ENCODE peak calls at places on chromosomes 4 and X, in four cellular contexts. U is RWPE2, L is tibial artery, P is fibroblast of lung. O is an unnamed sample.

GRCh38 chr4:74942251-74942917 is 9.5 kb downstream of the PARM1 start:
- DNase-seq in U (no peak), L (no peak), P (no peak), O (no peak)

GRCh38 chrX:16807976-16808542 is 21.8 kb downstream of the TXLNG start:
- DNase-seq in U (no peak), L (no peak), P (peak; percentile 33), O (peak; percentile 65)

GRCh38 chr4:91243132-91243531 is 1060.6 kb upstream of the GRID2 start:
- DNase-seq in U (no peak), L (no peak), P (peak; percentile 12), O (no peak)

GRCh38 chrX:78769933-78770332 is 22.4 kb downstream of the LPAR4 start:
- DNase-seq in U (no peak), L (no peak), P (no peak), O (no peak)

GRCh38 chrX:74705269-74705668 is 90.8 kb upstream of the RLIM start:
- DNase-seq in U (no peak), L (no peak), P (no peak), O (no peak)

GRCh38 chrX:115018944-115019343 is 1.5 kb upstream of the IL13RA2 start:
- DNase-seq in U (no peak), L (no peak), P (peak; percentile 3), O (no peak)

GRCh38 chr4:86451560-86452322 is 91.9 kb upstream of the MAPK10 start:
- DNase-seq in U (no peak), L (no peak), P (peak; percentile 27), O (peak; percentile 15)

GRCh38 chr4:85024671-85025070 is 58.2 kb upstream of the WDFY3 start:
- DNase-seq in U (no peak), L (no peak), P (no peak), O (no peak)

GRCh38 chr4:2745981-2746806 is 9.9 kb downstream of the TNIP2 start:
- DNase-seq in U (no peak), L (peak; percentile 83), P (peak; percentile 65), O (peak; percentile 43)

GRCh38 chr4:24920008-24920407 is 7.2 kb upstream of the CCDC149 start:
- DNase-seq in U (no peak), L (no peak), P (no peak), O (no peak)

GRCh38 chr4:107966903-107967302 is 22.8 kb upstream of the HADH start:
- DNase-seq in U (no peak), L (no peak), P (no peak), O (no peak)

GRCh38 chrX:153744210-153745066 is 19.6 kb upstream of the PLXNB3 start:
- DNase-seq in U (no peak), L (peak; percentile 91), P (no peak), O (no peak)

GRCh38 chrX:40151211-40152172 is 53.7 kb upstream of the BCOR start:
- DNase-seq in U (no peak), L (no peak), P (no peak), O (no peak)

GRCh38 chr4:173057906-173058305 is 110.7 kb upstream of the GALNT7 start:
- DNase-seq in U (no peak), L (no peak), P (peak; percentile 55), O (no peak)

GRCh38 chrX:24285082-24285481 is 28.8 kb downstream of the SUPT20HL2 start:
- DNase-seq in U (no peak), L (no peak), P (no peak), O (peak; percentile 23)

GRCh38 chr4:147586637-147587036 is 30.6 kb upstream of the TMEM184C start:
- DNase-seq in U (no peak), L (no peak), P (no peak), O (no peak)

GRCh38 chr4:64713256-64713840 is 304.1 kb upstream of the TECRL start:
- DNase-seq in U (no peak), L (no peak), P (peak; percentile 30), O (peak; percentile 45)

GRCh38 chr4:122930877-122931276 is 8.5 kb upstream of the NUDT6 start:
- DNase-seq in U (no peak), L (no peak), P (peak; percentile 16), O (peak; percentile 51)

GRCh38 chr4:39429476-39430310 is 23.0 kb downstream of the KLB start:
- DNase-seq in U (no peak), L (no peak), P (no peak), O (no peak)

GRCh38 chr4:110532901-110533589 is 57.1 kb downstream of the ENPEP start:
- DNase-seq in U (no peak), L (no peak), P (peak; percentile 69), O (no peak)

GRCh38 chr4:124121511-124121934 is 591.0 kb downstream of the ANKRD50 start:
- DNase-seq in U (no peak), L (no peak), P (peak; percentile 97), O (peak; percentile 96)

GRCh38 chr4:128286474-128287158 is 997 bp downstream of the PGRMC2 start:
- DNase-seq in U (no peak), L (no peak), P (peak; percentile 58), O (peak; percentile 80)

GRCh38 chr4:168831919-168832745 is 177.9 kb downstream of the CBR4 start:
- DNase-seq in U (peak; percentile 88), L (peak; percentile 93), P (peak; percentile 81), O (peak; percentile 82)

GRCh38 chr4:168830777-168831512 is 179.1 kb downstream of the CBR4 start:
- DNase-seq in U (no peak), L (no peak), P (peak; percentile 50), O (peak; percentile 58)

GRCh38 chr4:168831585-168831918 is 178.5 kb downstream of the CBR4 start:
- DNase-seq in U (no peak), L (no peak), P (no peak), O (no peak)

GRCh38 chr4:168835880-168836454 is 174.1 kb downstream of the CBR4 start:
- DNase-seq in U (no peak), L (no peak), P (no peak), O (no peak)

GRCh38 chr4:168832746-168833575 is 177.1 kb downstream of the CBR4 start:
- DNase-seq in U (no peak), L (peak; percentile 78), P (peak; percentile 46), O (no peak)
- TF ChIP-seq CTCF in U (peak; percentile 47), L (no peak), P (peak; percentile 36), O (peak; percentile 45)

DNA sequence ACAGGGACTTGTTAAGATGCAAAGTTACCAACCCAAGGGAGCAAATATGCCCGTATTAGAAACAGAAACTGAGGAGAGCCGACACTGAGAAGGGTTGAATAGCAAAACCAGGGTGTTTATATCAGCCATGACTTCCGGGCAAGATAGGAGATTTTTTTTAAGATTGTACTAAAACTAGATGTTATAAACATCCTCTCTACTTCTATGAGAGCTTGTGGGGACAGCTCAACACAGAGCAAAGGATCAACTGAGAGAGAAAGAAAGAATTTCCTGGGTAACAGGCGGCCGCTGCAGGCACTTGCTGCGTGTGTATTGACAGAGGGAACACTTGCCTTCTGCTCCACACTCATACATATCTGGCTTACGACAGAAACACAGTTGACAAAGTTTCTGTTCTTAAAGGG is 49.1 kb upstream of the FBXW7 start:
- DNase-seq in U (no peak), L (no peak), P (no peak), O (peak; percentile 25)
- H3K4me3 ChIP-seq in U (no peak overlapping the region), L (no peak overlapping the region), P (no peak overlapping the region), O (no peak overlapping the region)

DNA sequence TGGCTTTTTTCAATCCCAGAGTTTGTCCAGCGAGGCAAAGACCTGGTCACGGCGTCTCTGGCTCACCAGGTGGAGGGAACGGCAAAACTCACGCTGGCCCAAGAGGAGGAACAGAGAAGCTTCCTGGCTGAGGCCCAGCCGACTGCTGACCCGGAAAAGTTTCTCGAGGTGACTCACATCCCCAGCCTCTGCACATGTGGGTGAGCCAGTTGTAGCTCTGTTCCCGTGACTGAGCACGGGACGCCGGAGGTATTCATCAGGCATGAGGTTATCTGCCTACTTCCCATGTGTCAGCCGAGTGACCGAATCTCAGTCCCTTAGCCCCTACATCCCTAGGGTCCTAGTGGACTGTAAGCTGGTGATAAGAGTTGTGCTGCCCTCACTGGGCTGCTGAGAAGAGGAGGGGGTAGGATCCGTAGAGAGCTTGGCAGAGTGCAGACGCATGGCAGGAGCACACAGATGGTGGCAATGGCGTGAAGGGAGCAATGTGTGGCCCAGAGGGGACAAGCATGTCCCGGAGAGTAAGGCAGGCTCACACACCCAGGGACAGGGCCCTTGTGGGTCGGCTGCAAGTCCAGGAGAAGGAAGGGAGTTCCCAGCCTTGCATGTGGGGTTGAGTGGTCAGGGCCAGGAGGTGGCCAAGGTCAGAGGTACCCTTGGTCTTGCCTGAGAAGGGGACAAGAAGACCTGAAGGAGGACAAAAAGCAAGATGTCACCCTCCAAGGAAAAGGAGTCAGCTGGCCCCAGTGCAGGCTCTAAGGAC is 42.9 kb downstream of the EVC start:
- DNase-seq in U (no peak), L (peak; percentile 65), P (peak; percentile 93), O (peak; percentile 97)
- TF ChIP-seq CTCF in U (no peak), L (no peak), P (no peak), O (no peak)

GRCh38 chr4:10283761-10284160 is 167.2 kb upstream of the WDR1 start:
- DNase-seq in U (no peak), L (no peak), P (no peak), O (no peak)

GRCh38 chr4:10285028-10285427 is 168.4 kb upstream of the WDR1 start:
- DNase-seq in U (no peak), L (no peak), P (no peak), O (no peak)

GRCh38 chr4:10289534-10289899 is 167.7 kb downstream of the ZNF518B start:
- DNase-seq in U (no peak), L (no peak), P (no peak), O (no peak)

GRCh38 chr4:10288830-10289533 is 168.2 kb downstream of the ZNF518B start:
- DNase-seq in U (no peak), L (no peak), P (no peak), O (no peak)
- H3K4me3 ChIP-seq in U (no peak overlapping the region), L (no peak overlapping the region), P (no peak overlapping the region), O (no peak overlapping the region)

DNA sequence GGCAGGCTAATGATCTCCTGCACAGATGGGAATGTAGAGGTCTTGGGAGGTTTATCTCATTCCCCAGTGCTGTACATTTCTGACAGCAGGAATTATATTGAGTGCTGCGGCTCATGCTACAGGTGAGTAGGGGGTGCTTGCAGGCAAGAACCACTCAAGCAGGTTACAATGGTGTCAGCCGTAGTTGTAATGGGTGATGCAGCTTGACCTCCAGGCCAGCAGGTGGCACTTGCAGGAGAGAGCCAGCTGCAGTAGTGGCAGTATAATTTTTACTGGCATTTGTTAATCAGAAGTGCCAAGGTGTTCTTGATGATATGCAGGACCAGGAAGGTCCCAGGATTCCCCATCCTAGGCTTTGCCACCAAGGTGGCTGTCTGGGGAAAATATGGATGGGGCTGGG is 759.6 kb upstream of the NDST4 start:
- DNase-seq in U (no peak), L (no peak), P (no peak), O (no peak)
- TF ChIP-seq CTCF in U (peak; percentile 9), L (no peak), P (no peak), O (no peak)

DNA sequence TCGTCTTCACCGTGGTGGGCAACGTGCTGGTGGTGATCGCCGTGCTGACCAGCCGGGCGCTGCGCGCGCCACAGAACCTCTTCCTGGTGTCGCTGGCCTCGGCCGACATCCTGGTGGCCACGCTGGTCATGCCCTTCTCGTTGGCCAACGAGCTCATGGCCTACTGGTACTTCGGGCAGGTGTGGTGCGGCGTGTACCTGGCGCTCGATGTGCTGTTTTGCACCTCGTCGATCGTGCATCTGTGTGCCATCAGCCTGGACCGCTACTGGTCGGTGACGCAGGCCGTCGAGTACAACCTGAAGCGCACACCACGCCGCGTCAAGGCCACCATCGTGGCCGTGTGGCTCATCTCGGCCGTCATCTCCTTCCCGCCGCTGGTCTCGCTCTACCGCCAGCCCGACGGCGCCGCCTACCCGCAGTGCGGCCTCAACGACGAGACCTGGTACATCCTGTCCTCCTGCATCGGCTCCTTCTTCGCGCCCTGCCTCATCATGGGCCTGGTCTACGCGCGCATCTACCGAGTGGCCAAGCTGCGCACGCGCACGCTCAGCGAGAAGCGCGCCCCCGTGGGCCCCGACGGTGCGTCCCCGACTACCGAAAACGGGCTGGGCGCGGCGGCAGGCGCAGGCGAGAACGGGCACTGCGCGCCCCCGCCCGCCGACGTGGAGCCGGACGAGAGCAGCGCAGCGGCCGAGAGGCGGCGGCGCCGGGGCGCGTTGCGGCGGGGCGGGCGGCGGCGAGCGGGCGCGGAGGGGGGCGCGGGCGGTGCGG is 791 bp downstream of the ADRA2C start:
- DNase-seq in U (no peak), L (peak; percentile 82), P (peak; percentile 7), O (peak; percentile 2)
- H3K4me3 ChIP-seq in U (peak overlapping the region; percentile 26), L (peak overlapping the region; percentile 74), P (no peak overlapping the region), O (no peak overlapping the region)

O was measured in choroid plexus epithelial cell.